ENCODE peak calls at places on chromosomes 13 and 19, in nine cellular contexts. N, V, F, H, U, W, M, X and O are unnamed samples.
A peak's percentile ranks its signal among the peaks of the same experiment; 100 is the strongest.

GRCh38 chr13:112438094-112438493 is 61.9 kb downstream of the SPACA7 start:
- DNase-seq in N (no peak), V (no peak), F (no peak), H (no peak), U (no peak), W (no peak), M (no peak), X (no peak), O (no peak)

GRCh38 chr13:44471686-44472085 is 98.1 kb downstream of the SERP2 start:
- DNase-seq in N (peak; percentile 62), V (peak; percentile 59), F (no peak), H (no peak), U (no peak), W (no peak), M (no peak), X (no peak), O (no peak)

GRCh38 chr13:107964356-107964755 is 251.0 kb downstream of the LIG4 start:
- DNase-seq in N (no peak), V (no peak), F (no peak), H (no peak), U (no peak), W (no peak), M (peak; percentile 1), X (no peak), O (no peak)

GRCh38 chr13:68727165-68727564 is 1380.5 kb upstream of the ATXN8OS start:
- DNase-seq in N (peak; percentile 46), V (no peak), F (no peak), H (no peak), U (no peak), W (no peak), M (no peak), X (no peak), O (no peak)

GRCh38 chr13:31896427-31896826 is 135.1 kb upstream of the FRY start:
- DNase-seq in N (no peak), V (peak; percentile 95), F (no peak), H (peak; percentile 19), U (no peak), W (peak; percentile 27), M (no peak), X (no peak), O (no peak)

GRCh38 chr19:45306522-45307027 is 16.1 kb downstream of the CKM start:
- DNase-seq in N (no peak), V (no peak), F (no peak), H (no peak), U (no peak), W (no peak), M (peak; percentile 62), X (no peak), O (no peak)

GRCh38 chr13:113157206-113157928 is 1.1 kb upstream of the PROZ start:
- DNase-seq in N (no peak), V (no peak), F (no peak), H (no peak), U (no peak), W (no peak), M (no peak), X (no peak), O (no peak)

GRCh38 chr13:42873081-42873480 is 91.7 kb downstream of the FAM216B start:
- DNase-seq in N (no peak), V (peak; percentile 22), F (no peak), H (no peak), U (no peak), W (no peak), M (no peak), X (no peak), O (no peak)

GRCh38 chr19:47663911-47664771 is 49.1 kb upstream of the EHD2 start:
- DNase-seq in N (peak; percentile 86), V (peak; percentile 99), F (peak; percentile 88), H (no peak), U (peak; percentile 44), W (peak; percentile 75), M (peak; percentile 12), X (peak; percentile 62), O (no peak)

GRCh38 chr13:93450226-93450625 is 223.6 kb downstream of the GPC6 start:
- DNase-seq in N (no peak), V (peak; percentile 54), F (no peak), H (no peak), U (no peak), W (no peak), M (no peak), X (no peak), O (no peak)

GRCh38 chr19:29266001-29266400 is 53.0 kb upstream of the UQCRFS1 start:
- DNase-seq in N (no peak), V (no peak), F (no peak), H (no peak), U (no peak), W (no peak), M (no peak), X (no peak), O (no peak)

GRCh38 chr19:1948676-1949075 is 7.7 kb downstream of the CSNK1G2 start:
- DNase-seq in N (no peak), V (no peak), F (no peak), H (no peak), U (no peak), W (no peak), M (no peak), X (no peak), O (no peak)

GRCh38 chr19:19459707-19460251 is 54.3 kb downstream of the GATAD2A start:
- DNase-seq in N (peak; percentile 79), V (peak; percentile 89), F (no peak), H (no peak), U (no peak), W (peak; percentile 50), M (no peak), X (peak; percentile 30), O (no peak)

DNA sequence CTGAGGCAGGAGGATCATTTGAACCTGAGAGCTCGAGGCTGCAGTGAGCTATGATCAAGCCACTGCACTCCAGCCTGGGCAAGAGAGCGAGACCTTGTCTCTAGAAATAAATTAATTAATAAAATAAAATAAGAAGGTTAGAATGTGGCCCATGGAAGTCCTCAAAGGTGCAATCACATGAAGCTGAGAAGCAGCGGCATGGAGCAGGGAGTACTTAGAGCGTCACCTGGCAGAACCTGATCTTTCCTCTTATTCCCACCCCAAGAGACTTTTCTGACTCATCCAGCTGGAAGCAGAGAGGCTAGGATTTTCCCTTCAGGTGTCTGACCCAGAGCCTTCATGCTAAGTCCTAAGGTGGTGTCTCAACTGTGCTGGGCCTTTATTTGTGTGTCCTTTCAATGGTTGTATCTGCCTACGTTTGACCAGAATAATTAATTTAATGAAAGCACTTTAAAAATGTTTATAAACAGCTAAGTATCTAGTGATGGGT is 8.9 kb upstream of the MRPS31 start:
- DNase-seq in N (peak; percentile 7), V (no peak), F (no peak), H (no peak), U (no peak), W (no peak), M (no peak), X (no peak), O (no peak)
- H3K4me1 ChIP-seq in N (peaks cover 7% of the 10 kb centered on the region), V (peaks cover 8% of the 10 kb centered on the region), F (no peaks in the 10 kb centered on the region), H (no peaks in the 10 kb centered on the region), U (peaks cover 5% of the 10 kb centered on the region), W (no peaks in the 10 kb centered on the region), M (no peaks in the 10 kb centered on the region), X (no peaks in the 10 kb centered on the region), O (no peaks in the 10 kb centered on the region)

DNA sequence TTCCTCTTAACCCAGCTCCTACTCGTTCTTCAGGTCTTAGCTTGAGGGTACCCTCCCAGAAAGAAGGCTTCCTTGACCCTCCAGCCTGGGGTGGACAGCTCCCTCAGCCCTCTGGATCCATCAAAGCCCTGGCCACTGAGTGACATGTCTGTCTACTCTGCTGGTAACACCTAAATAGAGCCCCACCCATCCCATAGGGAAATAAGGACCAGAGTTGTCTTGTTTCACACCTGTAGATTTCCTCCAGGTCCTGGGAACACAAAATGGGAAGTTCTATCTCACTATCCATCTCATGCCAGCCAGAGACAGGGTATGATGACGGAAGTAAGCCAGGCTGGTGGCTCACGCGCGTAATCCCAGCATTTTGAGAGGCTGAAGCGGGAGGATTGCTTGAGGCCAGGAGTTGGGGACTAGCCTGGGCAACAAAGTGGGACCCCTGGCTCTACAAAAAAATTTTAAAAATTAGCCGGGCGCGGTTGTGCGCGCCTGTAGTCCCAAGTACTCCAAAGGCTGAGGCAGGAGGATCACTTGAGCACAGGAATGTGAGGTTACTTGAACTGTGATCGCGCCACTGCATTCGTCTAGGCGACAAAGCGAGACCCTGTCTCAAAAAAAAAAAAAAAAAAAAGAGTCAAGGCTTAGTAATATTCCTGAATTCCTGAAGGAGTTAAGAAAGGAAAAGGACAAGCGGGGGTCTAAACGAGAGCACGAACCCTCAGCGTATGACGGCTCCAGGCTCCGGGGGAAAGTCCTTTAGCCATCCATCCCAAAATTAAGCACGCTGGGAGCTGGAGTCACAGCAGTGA is 544 bp upstream of the CCDC97 start:
- DNase-seq in N (peak; percentile 12), V (peak; percentile 64), F (no peak), H (no peak), U (no peak), W (no peak), M (no peak), X (no peak), O (no peak)
- H3K27ac ChIP-seq in N (peak overlapping the region; percentile 86), V (peak overlapping the region; percentile 95), F (peak overlapping the region; percentile 95), H (peak overlapping the region; percentile 97), U (peak overlapping the region; percentile 87), W (peak overlapping the region; percentile 93), M (peak overlapping the region; percentile 99), X (peak overlapping the region; percentile 98), O (no peak overlapping the region)

GRCh38 chr13:23385931-23386330 is 47.6 kb downstream of the SACS start:
- DNase-seq in N (no peak), V (no peak), F (no peak), H (no peak), U (no peak), W (no peak), M (no peak), X (no peak), O (no peak)

GRCh38 chr13:23381877-23382276 is 51.6 kb downstream of the SACS start:
- DNase-seq in N (no peak), V (no peak), F (no peak), H (no peak), U (no peak), W (no peak), M (no peak), X (no peak), O (no peak)

GRCh38 chr13:23383151-23383550 is 50.4 kb downstream of the SACS start:
- DNase-seq in N (no peak), V (no peak), F (no peak), H (no peak), U (no peak), W (no peak), M (no peak), X (no peak), O (no peak)

GRCh38 chr13:23384111-23384510 is 49.4 kb downstream of the SACS start:
- DNase-seq in N (peak; percentile 51), V (peak; percentile 82), F (no peak), H (no peak), U (no peak), W (no peak), M (no peak), X (no peak), O (no peak)

GRCh38 chr13:23386533-23386932 is 47.0 kb downstream of the SACS start:
- DNase-seq in N (no peak), V (no peak), F (no peak), H (no peak), U (no peak), W (no peak), M (no peak), X (no peak), O (no peak)
- H3K4me3 ChIP-seq in N (no peak overlapping the region), V (no peak overlapping the region), F (no peak overlapping the region), H (no peak overlapping the region), U (no peak overlapping the region), W (no peak overlapping the region), M (no peak overlapping the region), X (no peak overlapping the region), O (no peak overlapping the region)

DNA sequence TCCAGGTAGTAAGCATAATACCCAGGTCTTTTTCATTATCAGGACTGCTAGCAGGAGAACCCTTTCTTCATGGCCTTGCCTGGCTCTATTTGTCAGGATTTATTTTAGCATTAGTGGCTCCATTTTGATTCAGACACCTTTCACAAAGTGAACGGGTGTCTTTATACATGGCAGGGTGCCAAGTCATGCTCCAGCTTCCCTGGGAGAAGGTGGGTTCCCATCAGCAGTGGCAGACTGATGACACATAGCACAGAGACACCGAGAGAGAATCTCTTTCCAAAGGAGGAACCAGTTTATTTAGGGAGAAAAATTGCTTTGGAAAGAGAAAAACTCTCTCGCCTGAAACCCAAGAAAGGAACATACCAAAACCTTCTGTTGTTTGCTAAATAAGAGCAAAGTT is 135.3 kb upstream of the TMTC4 start:
- DNase-seq in N (no peak), V (no peak), F (no peak), H (no peak), U (no peak), W (no peak), M (no peak), X (no peak), O (no peak)
- H3K4me1 ChIP-seq in N (no peaks in the 10 kb centered on the region), V (no peaks in the 10 kb centered on the region), F (no peaks in the 10 kb centered on the region), H (peaks cover 3% of the 10 kb centered on the region), U (no peaks in the 10 kb centered on the region), W (no peaks in the 10 kb centered on the region), M (peaks cover 8% of the 10 kb centered on the region), X (no peaks in the 10 kb centered on the region), O (no peaks in the 10 kb centered on the region)